ENCODE peak calls at places on chromosomes 11 and 22, in seven cellular contexts. O, A, W, B, L, C and U are unnamed samples.

GRCh38 chr11:82398300-82398815 is 335.3 kb downstream of the FAM181B start:
- DNase-seq in W (no peak), L (no peak), B (no peak), C (no peak), A (no peak), O (no peak), U (peak)

GRCh38 chr22:36333632-36334031 is 54.1 kb downstream of the MYH9 start:
- DNase-seq in A (no peak), C (no peak), L (no peak), B (no peak), O (no peak), W (no peak), U (no peak)

GRCh38 chr11:102111787-102112653 is 1.8 kb downstream of the YAP1 start:
- DNase-seq in C (no peak), A (no peak), B (peak), L (no peak), O (peak), W (peak), U (peak)

GRCh38 chr11:75541301-75541929 is 15.7 kb upstream of the GDPD5 start:
- DNase-seq in L (no peak), B (no peak), C (no peak), A (no peak), W (no peak), O (no peak), U (no peak)

GRCh38 chr11:115674831-115675230 is 170.6 kb upstream of the CADM1 start:
- DNase-seq in O (no peak), A (no peak), W (no peak), L (no peak), C (no peak), B (no peak), U (no peak)

GRCh38 chr22:20014526-20015186 is 2.0 kb downstream of the ARVCF start:
- DNase-seq in B (no peak), L (peak), W (no peak), C (no peak), A (no peak), O (no peak), U (no peak)

GRCh38 chr11:72405009-72405408 is 29.3 kb downstream of the CLPB start:
- DNase-seq in L (no peak), B (no peak), A (no peak), O (no peak), C (no peak), W (no peak), U (no peak)

GRCh38 chr11:112019066-112019465 is 6.1 kb upstream of the DLAT start:
- DNase-seq in A (no peak), L (no peak), W (no peak), O (no peak), C (no peak), B (no peak), U (no peak)

GRCh38 chr11:125188021-125188420 is 23.5 kb downstream of the PKNOX2 start:
- DNase-seq in B (peak), O (no peak), W (peak), A (no peak), L (no peak), C (no peak), U (no peak)

GRCh38 chr11:60717956-60718355 is 6.6 kb upstream of the MS4A18 start:
- DNase-seq in W (no peak), A (no peak), C (no peak), B (no peak), O (no peak), L (no peak), U (no peak)

GRCh38 chr11:121513807-121514206 is 61.0 kb upstream of the SORL1-AS1 start:
- DNase-seq in C (no peak), A (no peak), B (no peak), O (no peak), W (no peak), L (no peak), U (no peak)

GRCh38 chr11:109619498-109619897 is 197.5 kb downstream of the C11orf87 start:
- DNase-seq in C (no peak), L (no peak), B (no peak), O (no peak), A (no peak), W (no peak), U (no peak)

GRCh38 chr22:45897736-45898135 is 79.2 kb downstream of the WNT7B start:
- DNase-seq in A (no peak), L (peak), C (peak), W (no peak), O (no peak), B (no peak), U (no peak)

GRCh38 chr22:50545522-50546325 is at the start of gene KLHDC7B:
- DNase-seq in L (no peak), A (no peak), C (no peak), B (peak), O (no peak), W (no peak), U (no peak)

GRCh38 chr11:73381589-73381988 is 5.4 kb downstream of the RELT start:
- DNase-seq in L (peak), W (no peak), O (peak), A (no peak), C (no peak), B (no peak), U (no peak)

GRCh38 chr22:43169310-43170130 is 17.4 kb downstream of the TTLL12 start:
- DNase-seq in W (no peak), A (no peak), C (no peak), L (no peak), O (no peak), B (no peak), U (no peak)

GRCh38 chr11:57938351-57938750 is 85.3 kb upstream of the OR9Q1 start:
- DNase-seq in B (no peak), A (no peak), W (no peak), L (no peak), O (no peak), C (no peak), U (no peak)

GRCh38 chr11:94800394-94800793 is 32.2 kb downstream of the AMOTL1 start:
- DNase-seq in W (no peak), A (no peak), B (no peak), O (peak), C (no peak), L (no peak), U (no peak)

GRCh38 chr22:19887251-19887985 is 32.7 kb upstream of the GNB1L start:
- DNase-seq in W (no peak), B (no peak), L (peak), A (no peak), C (no peak), O (no peak), U (no peak)

GRCh38 chr11:78460468-78460867 is 42.8 kb upstream of the GAB2 start:
- DNase-seq in C (no peak), O (peak), A (no peak), W (peak), B (peak), L (no peak), U (no peak)

GRCh38 chr22:29782061-29782845 is 15.1 kb downstream of the UQCR10 start:
- DNase-seq in O (peak), A (no peak), W (peak), L (peak), C (peak), B (peak), U (no peak)

GRCh38 chr11:130737041-130737830 is 179.0 kb downstream of the SNX19 start:
- DNase-seq in B (no peak), C (no peak), L (no peak), W (peak), A (no peak), O (no peak), U (no peak)

GRCh38 chr11:84384637-84385227 is 1098.6 kb upstream of the CCDC90B start:
- DNase-seq in C (no peak), W (peak), A (peak), L (no peak), O (peak), B (peak), U (no peak)

GRCh38 chr22:35380537-35381423 is at the start of gene HMOX1:
- DNase-seq in B (peak), A (peak), O (peak), W (peak), L (peak), C (peak), U (peak)

GRCh38 chr11:12290477-12290922 is 86.9 kb upstream of the PARVA start:
- DNase-seq in O (no peak), W (no peak), C (no peak), B (no peak), A (no peak), L (no peak), U (no peak)
- H3K4me3 ChIP-seq in O (no peak), W (no peak), C (no peak), B (no peak), A (no peak), L (no peak), U (no peak)

GRCh38 chr11:107564877-107565218 is 687 bp downstream of the ALKBH8 start:
- DNase-seq in B (no peak), L (no peak), C (no peak), A (no peak), W (no peak), O (no peak), U (no peak)

GRCh38 chr11:107563702-107564101 is 1.8 kb downstream of the ALKBH8 start:
- DNase-seq in W (peak), L (no peak), B (peak), C (no peak), A (peak), O (peak), U (no peak)

GRCh38 chr11:107567739-107568335 is 2.3 kb upstream of the ALKBH8 start:
- DNase-seq in A (peak), W (no peak), B (no peak), O (no peak), L (no peak), C (no peak), U (no peak)

GRCh38 chr11:107566569-107566968 is 1.0 kb upstream of the ALKBH8 start:
- DNase-seq in L (no peak), O (no peak), B (no peak), W (no peak), A (no peak), C (no peak), U (no peak)

GRCh38 chr11:107565219-107565937 is at the start of gene ALKBH8:
- DNase-seq in L (peak), C (peak), B (peak), O (peak), W (peak), A (peak), U (peak)
- TF ChIP-seq CTCF in L (no peak), C (no peak), B (no peak), O (no peak), W (no peak), A (no peak), U (no peak)

GRCh38 chr11:92101845-92102244 is 122.8 kb upstream of the FAT3 start:
- DNase-seq in W (no peak), L (no peak), C (no peak), A (no peak), B (no peak), O (no peak), U (peak)

GRCh38 chr11:92104349-92104748 is 120.3 kb upstream of the FAT3 start:
- DNase-seq in B (no peak), O (no peak), L (no peak), W (no peak), C (no peak), A (no peak), U (no peak)

GRCh38 chr11:92109476-92109875 is 115.1 kb upstream of the FAT3 start:
- DNase-seq in W (no peak), C (no peak), L (no peak), B (no peak), A (no peak), O (no peak), U (no peak)

GRCh38 chr11:92111291-92111690 is 113.3 kb upstream of the FAT3 start:
- DNase-seq in O (no peak), B (no peak), A (no peak), C (no peak), W (no peak), L (no peak), U (no peak)

GRCh38 chr11:92107331-92107730 is 117.3 kb upstream of the FAT3 start:
- DNase-seq in W (no peak), A (no peak), L (no peak), O (no peak), C (no peak), B (no peak), U (no peak)
- H3K4me3 ChIP-seq in W (no peak), A (no peak), L (no peak), O (no peak), C (no peak), B (no peak), U (no peak)

DNA sequence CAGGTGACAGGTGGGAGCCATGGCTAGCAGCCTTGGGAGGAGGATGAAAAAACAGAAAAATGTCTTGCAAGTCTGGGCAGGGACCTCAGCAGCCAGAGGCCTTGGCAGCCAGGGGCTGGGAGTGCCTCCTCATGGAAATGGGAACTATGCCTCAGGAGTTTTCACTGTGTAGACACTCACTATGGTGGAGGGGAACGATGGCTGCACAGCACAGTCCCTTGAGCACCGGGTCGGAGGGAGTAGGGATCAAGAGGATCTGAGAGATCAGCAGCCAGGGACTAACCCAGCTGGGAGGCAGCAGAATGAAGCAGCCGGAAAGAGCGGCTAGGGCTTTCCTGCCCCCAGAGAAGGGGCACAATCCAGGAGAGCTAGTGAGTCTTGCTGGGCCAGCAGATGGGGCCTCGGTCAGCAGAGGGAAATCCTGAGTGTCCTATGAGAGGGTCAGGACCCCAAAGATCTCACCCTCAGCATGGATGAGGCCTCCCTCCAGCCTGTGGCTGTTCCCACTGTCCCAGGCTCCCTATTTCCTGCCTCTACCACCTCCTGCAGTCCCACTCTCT is 6.2 kb upstream of the FTH1 start:
- DNase-seq in C (no peak), B (no peak), O (no peak), L (peak), W (peak), A (no peak), U (no peak)
- TF ChIP-seq CTCF in C (no peak), B (no peak), O (no peak), L (no peak), W (no peak), A (no peak), U (no peak)

GRCh38 chr11:720642-721346 is 14.8 kb downstream of the EPS8L2 start:
- DNase-seq in O (no peak), W (no peak), L (peak), A (peak), B (peak), C (no peak), U (no peak)
- H3K4me3 ChIP-seq in O (no peak), W (no peak), L (no peak), A (no peak), B (no peak), C (peak), U (no peak)

DNA sequence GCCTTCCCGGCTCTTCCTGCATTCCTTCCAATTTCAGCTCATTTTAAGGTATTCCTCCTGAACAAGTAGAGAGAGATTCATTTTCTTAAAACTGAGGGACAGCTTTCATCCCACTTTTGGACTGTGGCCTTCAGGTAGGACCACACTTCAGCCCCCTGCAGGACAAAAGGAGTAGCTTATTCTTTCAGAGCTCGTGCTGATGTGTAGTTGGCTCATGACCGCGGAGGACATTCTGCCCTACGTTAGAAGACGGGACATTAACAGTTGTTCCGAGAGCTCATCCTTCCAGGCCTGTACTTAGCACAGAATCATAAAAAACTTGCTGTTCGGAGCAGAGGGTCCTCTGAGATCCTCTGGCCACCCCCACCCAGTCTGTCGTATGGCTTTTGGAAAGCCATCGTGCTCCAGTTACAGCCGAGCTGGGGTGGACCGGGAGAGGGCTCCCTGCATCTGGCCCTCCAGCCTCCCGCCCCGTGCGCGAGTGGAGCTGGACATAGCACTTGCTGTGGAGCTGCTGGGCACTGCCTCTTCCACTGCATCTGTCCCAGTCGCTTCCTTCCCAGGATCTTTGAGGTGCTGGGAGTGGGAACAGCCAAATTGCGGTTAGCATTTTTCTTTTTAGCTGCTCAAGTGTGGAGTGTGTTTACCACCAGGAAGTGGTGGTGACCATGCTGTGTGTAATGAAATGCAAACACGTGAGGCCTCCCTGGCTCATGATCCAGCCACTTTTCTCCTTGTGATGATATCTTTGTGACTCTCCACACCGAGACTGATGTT is 250.3 kb downstream of the TBC1D22A start:
- DNase-seq in O (peak), W (no peak), B (peak), L (no peak), C (no peak), A (no peak), U (no peak)
- TF ChIP-seq CTCF in O (no peak), W (peak), B (peak), L (no peak), C (peak), A (peak), U (peak)

GRCh38 chr11:66345316-66345649 is 379 bp upstream of the BRMS1 start:
- DNase-seq in B (no peak), L (no peak), O (no peak), C (no peak), A (no peak), W (no peak), U (no peak)
- H3K4me3 ChIP-seq in B (peak), L (peak), O (peak), C (peak), A (peak), W (peak), U (peak)

GRCh38 chr11:123434262-123434661 is 4.2 kb downstream of the GRAMD1B start:
- DNase-seq in O (peak), A (peak), W (peak), L (no peak), C (no peak), B (peak), U (no peak)
- TF ChIP-seq CTCF in O (peak), A (peak), W (peak), L (no peak), C (no peak), B (peak), U (peak)